ENCODE peak calls at places on chromosomes 3 and 15, in five cellular contexts. B is MCF 10A, O is mucosa of descending colon, Q is cardiac fibroblast, N is AG09309. Z is an unnamed sample.

GRCh38 chr3:187098925-187099512 is 40.3 kb downstream of the RPL39L start:
- DNase-seq in O (no peak), B (no peak), N (no peak), Q (no peak), Z (no peak)

GRCh38 chr3:195196266-195196665 is 74.7 kb downstream of the XXYLT1 start:
- DNase-seq in N (no peak), O (no peak), Q (peak), B (peak), Z (no peak)

GRCh38 chr3:38560284-38560683 is 64.1 kb downstream of the EXOG start:
- DNase-seq in O (no peak), N (no peak), B (no peak), Q (no peak), Z (no peak)

GRCh38 chr15:59399465-59400102 is 26.9 kb upstream of the MYO1E start:
- DNase-seq in Q (no peak), B (no peak), N (no peak), O (no peak), Z (peak)

GRCh38 chr3:88725440-88725839 is 382.0 kb upstream of the EPHA3 start:
- DNase-seq in Q (no peak), N (no peak), B (no peak), O (no peak), Z (no peak)

GRCh38 chr3:6177417-6177816 is 683.5 kb upstream of the GRM7 start:
- DNase-seq in Q (no peak), O (no peak), N (no peak), B (no peak), Z (no peak)

GRCh38 chr15:45162771-45163507 is 24.8 kb downstream of the SHF start:
- DNase-seq in B (peak), N (peak), Q (peak), O (peak), Z (peak)

GRCh38 chr15:81002254-81003022 is 1.7 kb downstream of the TLNRD1 start:
- DNase-seq in N (no peak), Q (peak), O (peak), B (no peak), Z (no peak)

GRCh38 chr3:175713263-175713662 is 854.1 kb downstream of the NAALADL2 start:
- DNase-seq in B (no peak), O (no peak), Q (no peak), N (no peak), Z (no peak)

GRCh38 chr15:23912191-23912590 is 225.1 kb upstream of the NDN start:
- DNase-seq in Q (no peak), O (no peak), N (no peak), B (no peak), Z (no peak)

GRCh38 chr3:38566215-38566528 is 70.0 kb downstream of the EXOG start:
- DNase-seq in B (no peak), N (no peak), O (no peak), Q (no peak), Z (no peak)

GRCh38 chr3:45559560-45560118 is 34.9 kb upstream of the LIMD1 start:
- DNase-seq in O (no peak), B (no peak), Q (no peak), N (no peak), Z (no peak)

GRCh38 chr15:81189583-81190283 is 6.9 kb upstream of the IL16 start:
- DNase-seq in B (peak), Q (peak), N (peak), O (no peak), Z (no peak)

GRCh38 chr3:127551971-127552370 is 38.6 kb downstream of the TPRA1 start:
- DNase-seq in N (no peak), B (no peak), O (no peak), Q (no peak), Z (no peak)

GRCh38 chr3:38657369-38657768 is 7.9 kb upstream of the SCN5A start:
- DNase-seq in B (no peak), N (no peak), Q (no peak), O (no peak), Z (no peak)

GRCh38 chr15:64246364-64247189 is 83.8 kb upstream of the PPIB start:
- DNase-seq in O (no peak), Q (peak), N (peak), B (peak), Z (peak)

GRCh38 chr3:173778246-173778645 is 380.7 kb downstream of the NLGN1 start:
- DNase-seq in O (no peak), N (no peak), Q (no peak), B (no peak), Z (no peak)

GRCh38 chr3:67650084-67650483 is 4.3 kb downstream of the SUCLG2 start:
- DNase-seq in B (no peak), O (no peak), Q (no peak), N (no peak), Z (no peak)

GRCh38 chr3:168269019-168269418 is 173.3 kb upstream of the GOLIM4 start:
- DNase-seq in O (no peak), N (no peak), Q (no peak), B (no peak), Z (no peak)

GRCh38 chr15:34101366-34102174 is at the start of the genes EMC7 and PGBD4:
- DNase-seq in B (peak), N (peak), O (peak), Q (peak), Z (peak)

GRCh38 chr3:71493372-71493771 is 90.2 kb downstream of the FOXP1 start:
- DNase-seq in N (no peak), B (no peak), Q (no peak), O (no peak), Z (no peak)

GRCh38 chr15:68389041-68389930 is 42.7 kb downstream of the ITGA11 start:
- DNase-seq in B (no peak), N (no peak), Q (no peak), O (no peak), Z (no peak)

GRCh38 chr3:123094914-123095313 is 28.1 kb downstream of the PDIA5 start:
- DNase-seq in B (no peak), O (no peak), N (no peak), Q (no peak), Z (no peak)

GRCh38 chr3:123785602-123786001 is 98.5 kb downstream of the MYLK start:
- DNase-seq in N (no peak), B (no peak), Q (no peak), O (no peak), Z (no peak)

GRCh38 chr3:107430214-107431047 is 53.2 kb downstream of the CCDC54 start:
- DNase-seq in B (no peak), Q (peak), O (no peak), N (no peak), Z (peak)

GRCh38 chr3:114299421-114299820 is 5.6 kb downstream of the TIGIT start:
- DNase-seq in B (peak), Q (peak), O (no peak), N (no peak), Z (no peak)

DNA sequence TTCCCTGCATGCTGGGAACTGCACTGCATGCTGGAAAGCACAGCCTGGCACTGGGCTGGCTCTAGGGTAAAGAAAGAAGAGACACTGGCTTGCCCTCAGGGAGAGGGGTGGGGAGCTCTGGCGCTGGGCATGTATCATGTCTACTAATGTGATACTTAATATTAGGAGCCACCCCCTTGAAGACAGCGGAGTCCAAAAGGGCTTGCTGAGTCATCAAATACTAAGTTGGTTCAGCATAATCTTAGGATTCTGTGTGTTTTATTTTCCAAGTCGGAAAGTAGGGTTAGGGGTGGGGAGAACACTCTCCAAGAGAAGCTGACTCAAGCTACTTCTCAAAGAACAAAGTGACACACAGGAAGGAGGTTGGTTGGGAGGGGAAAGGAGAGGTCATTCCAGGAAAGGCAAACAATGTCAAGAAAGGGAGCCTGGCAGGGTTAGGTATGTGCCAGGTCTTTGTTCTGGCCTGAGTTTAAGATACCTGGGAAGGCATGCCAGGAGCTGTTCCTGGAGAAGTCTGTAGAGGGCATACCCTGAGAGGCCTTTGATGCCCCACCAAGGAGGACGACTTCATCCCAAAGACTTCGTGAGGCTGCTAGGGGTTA is 237.8 kb upstream of the NR2E3 start:
- DNase-seq in O (no peak), N (no peak), Q (peak), B (peak), Z (no peak)
- TF ChIP-seq CTCF in O (no peak), N (peak), Q (peak), B (no peak), Z (no peak)

DNA sequence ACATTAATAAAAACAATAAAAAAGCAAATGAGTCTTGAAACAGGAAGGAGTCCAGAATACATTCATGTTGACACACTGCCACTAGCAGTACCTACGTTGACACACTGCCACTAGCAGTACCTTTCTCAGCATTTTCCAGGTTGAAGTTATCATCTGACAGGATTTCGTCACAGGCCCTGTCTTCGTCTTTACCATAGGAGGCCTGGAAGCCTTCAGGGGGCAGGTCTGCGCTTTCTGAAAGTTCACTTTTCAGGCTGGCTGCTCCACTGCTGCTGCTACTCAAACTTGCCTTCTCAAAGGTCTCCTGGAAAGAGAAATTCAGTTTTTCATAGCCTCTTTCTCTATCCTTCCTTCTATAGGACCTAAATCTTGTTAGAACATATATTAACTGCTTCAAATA is 194.7 kb downstream of the NEK10 start:
- DNase-seq in O (no peak), N (no peak), B (no peak), Q (no peak), Z (no peak)
- TF ChIP-seq CTCF in O (no peak), N (no peak), B (no peak), Q (no peak), Z (no peak)

GRCh38 chr15:73717802-73718201 is 33.6 kb downstream of the CD276 start:
- DNase-seq in B (no peak), N (no peak), Q (no peak), O (no peak), Z (no peak)
- TF ChIP-seq CTCF in B (no peak), N (no peak), Q (peak), O (no peak), Z (no peak)

GRCh38 chr3:86702381-86702958 is 288.5 kb downstream of the VGLL3 start:
- DNase-seq in Q (peak), O (no peak), N (no peak), B (peak), Z (peak)
- TF ChIP-seq CTCF in Q (peak), O (no peak), N (peak), B (peak), Z (peak)

GRCh38 chr3:57141719-57142118 is 23.4 kb downstream of the IL17RD start:
- DNase-seq in O (no peak), Q (no peak), N (no peak), B (no peak), Z (no peak)
- TF ChIP-seq CTCF in O (no peak), Q (no peak), N (no peak), B (no peak), Z (no peak)

GRCh38 chr15:25735550-25736384 is 127.4 kb downstream of the ATP10A start:
- DNase-seq in B (no peak), N (no peak), O (no peak), Q (no peak), Z (no peak)

GRCh38 chr15:25738171-25738792 is 124.8 kb downstream of the ATP10A start:
- DNase-seq in Q (peak), O (no peak), B (no peak), N (no peak), Z (no peak)

GRCh38 chr15:25737218-25737643 is 125.9 kb downstream of the ATP10A start:
- DNase-seq in B (no peak), O (no peak), N (no peak), Q (no peak), Z (no peak)

GRCh38 chr15:25734680-25735355 is 128.3 kb downstream of the ATP10A start:
- DNase-seq in Q (no peak), O (no peak), B (no peak), N (no peak), Z (no peak)

GRCh38 chr15:25736451-25736850 is 126.7 kb downstream of the ATP10A start:
- DNase-seq in Q (no peak), B (no peak), N (no peak), O (no peak), Z (no peak)
- TF ChIP-seq CTCF in Q (no peak), B (no peak), N (no peak), O (no peak), Z (no peak)

GRCh38 chr3:108495717-108496116 is 14.7 kb downstream of the MYH15 start:
- DNase-seq in N (no peak), O (no peak), Q (no peak), B (no peak), Z (no peak)

GRCh38 chr3:108494862-108495531 is 15.4 kb downstream of the MYH15 start:
- DNase-seq in Q (no peak), B (no peak), O (no peak), N (no peak), Z (no peak)

GRCh38 chr3:108489776-108490175 is 20.6 kb downstream of the MYH15 start:
- DNase-seq in N (no peak), O (no peak), Q (peak), B (peak), Z (peak)

GRCh38 chr3:108497271-108497670 is 13.1 kb downstream of the MYH15 start:
- DNase-seq in N (no peak), B (no peak), Q (no peak), O (no peak), Z (no peak)

GRCh38 chr3:108493862-108494261 is 16.5 kb downstream of the MYH15 start:
- DNase-seq in B (peak), Q (peak), N (no peak), O (peak), Z (no peak)
- TF ChIP-seq CTCF in B (no peak), Q (peak), N (peak), O (no peak), Z (no peak)

GRCh38 chr3:183822631-183823030 is 2.7 kb downstream of the MAP6D1 start:
- DNase-seq in N (no peak), O (no peak), Q (no peak), B (no peak), Z (no peak)

GRCh38 chr3:183825380-183826161 is at the start of gene MAP6D1:
- DNase-seq in N (no peak), O (peak), Q (peak), B (peak), Z (peak)

GRCh38 chr3:183824761-183825379 is 507 bp downstream of the MAP6D1 start:
- DNase-seq in O (no peak), N (no peak), Q (no peak), B (no peak), Z (no peak)

GRCh38 chr3:183826448-183826847 is 1.1 kb upstream of the MAP6D1 start:
- DNase-seq in B (no peak), N (no peak), Q (no peak), O (peak), Z (no peak)

DNA sequence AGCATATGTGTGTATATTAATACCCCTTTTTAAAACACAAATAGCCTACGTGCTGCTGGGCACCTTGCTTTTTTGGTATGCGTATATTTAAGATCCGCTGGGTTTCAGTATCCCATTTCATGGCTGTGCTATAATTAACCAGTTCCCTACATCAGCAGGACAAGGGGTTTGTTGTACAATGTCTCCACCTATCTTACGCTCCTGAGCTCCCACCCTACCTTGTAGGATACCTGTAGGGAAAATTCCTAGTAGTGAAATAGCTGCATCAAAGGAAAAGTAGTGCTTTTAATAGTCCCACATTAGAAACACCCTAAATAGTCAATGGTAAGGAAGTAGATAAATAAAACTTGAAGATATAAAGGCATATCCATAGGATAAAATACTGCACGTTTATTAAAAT is 1.4 kb downstream of the MAP6D1 start:
- DNase-seq in Q (no peak), B (no peak), N (no peak), O (no peak), Z (no peak)
- TF ChIP-seq CTCF in Q (no peak), B (no peak), N (no peak), O (no peak), Z (no peak)

DNA sequence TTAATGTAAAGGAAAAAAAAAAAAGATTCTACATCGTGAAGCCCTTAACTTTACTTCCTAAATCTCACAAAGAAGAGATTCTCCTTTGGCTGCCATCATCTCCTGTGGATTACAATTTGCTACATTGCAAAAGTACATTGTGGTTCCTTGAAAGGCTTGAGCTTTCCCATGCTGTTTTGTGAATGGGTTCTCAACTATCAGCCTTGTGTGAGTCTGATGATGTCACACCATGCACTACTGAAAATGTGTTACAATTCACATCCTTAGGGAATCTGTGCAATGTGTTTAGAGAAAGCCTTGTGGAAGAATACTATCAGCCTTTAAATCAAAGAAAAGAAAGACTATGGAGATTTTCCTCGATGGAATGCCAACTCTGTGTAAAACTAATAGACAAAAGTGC is 510.0 kb upstream of the ALCAM start:
- DNase-seq in B (no peak), Q (no peak), O (no peak), N (no peak), Z (no peak)
- TF ChIP-seq CTCF in B (no peak), Q (no peak), O (no peak), N (no peak), Z (no peak)

DNA sequence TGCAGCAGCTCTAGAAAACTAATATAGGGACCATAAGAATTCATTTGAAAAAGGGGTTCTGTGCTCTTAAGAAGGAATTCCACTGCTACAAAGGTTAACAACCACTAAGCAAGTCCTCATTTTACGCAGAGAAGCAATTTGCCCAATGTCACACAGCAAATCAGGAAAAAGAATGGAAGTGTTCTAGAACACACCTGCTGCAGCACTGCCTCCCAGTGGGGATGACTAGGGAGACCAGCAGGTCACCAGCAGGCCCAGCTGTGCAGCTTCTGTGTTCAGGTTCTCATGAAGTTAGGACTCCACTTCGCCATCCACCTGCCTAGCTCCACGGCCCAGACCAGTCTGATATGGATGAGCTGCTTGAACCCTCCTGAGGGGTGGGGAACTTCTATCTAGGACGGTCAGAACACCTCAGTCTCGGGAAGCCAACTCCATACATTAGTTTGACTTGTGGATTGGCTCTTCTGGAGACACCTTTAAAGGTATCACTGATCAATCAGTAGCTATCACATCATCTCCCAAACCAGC is 18.6 kb downstream of the POMGNT2 start:
- DNase-seq in N (no peak), Q (peak), O (no peak), B (peak), Z (no peak)
- TF ChIP-seq CTCF in N (peak), Q (no peak), O (no peak), B (no peak), Z (no peak)